ENCODE peak calls at places on chromosome X, in ten cellular contexts. L is HCT116, N is small intestine, O is HFF-Myc, K is K562, V is GM12864, E is body of pancreas, M is AG10803, S is spleen, J is PC-3. Y is an unnamed sample.

GRCh38 chrX:77924320-77924859 is 13.9 kb downstream of the ATP7A start:
- DNase-seq in E (no peak), V (no peak), O (no peak), J (no peak), L (no peak), S (no peak), K (no peak), N (no peak), M (no peak), Y (no peak)

GRCh38 chrX:57918750-57919436 is 8.6 kb upstream of the ZXDA start:
- DNase-seq in N (peak; percentile 45), L (peak; percentile 26), O (no peak), J (peak; percentile 71), S (no peak), E (peak; percentile 70), M (peak; percentile 52), V (no peak), K (no peak), Y (peak; percentile 2)

GRCh38 chrX:155886409-155886808 is 5.3 kb downstream of the VAMP7 start:
- DNase-seq in J (no peak), K (no peak), O (no peak), E (no peak), S (no peak), N (no peak), M (no peak), L (no peak), V (no peak), Y (no peak)

GRCh38 chrX:2135421-2135820 is 365.4 kb downstream of the DHRSX start:
- DNase-seq in M (no peak), E (no peak), J (no peak), V (no peak), K (no peak), N (no peak), S (no peak), O (no peak), L (no peak), Y (no peak)

GRCh38 chrX:119573840-119574393 is 446 bp upstream of the UBE2A start:
- DNase-seq in V (no peak), E (peak; percentile 49), O (no peak), S (no peak), M (peak; percentile 38), N (peak; percentile 27), J (peak; percentile 51), L (peak; percentile 15), K (peak; percentile 37), Y (peak; percentile 54)

GRCh38 chrX:106901781-106902219 is 1.3 kb downstream of the RIPPLY1 start:
- DNase-seq in N (peak; percentile 45), K (no peak), J (no peak), S (no peak), M (no peak), L (no peak), E (no peak), O (no peak), V (no peak), Y (no peak)

GRCh38 chrX:39201305-39201990 is 400.2 kb downstream of the MID1IP1 start:
- DNase-seq in M (no peak), N (peak; percentile 11), S (no peak), J (no peak), E (no peak), K (peak; percentile 14), O (no peak), V (no peak), L (no peak), Y (peak; percentile 74)

GRCh38 chrX:138946941-138947340 is 235.4 kb upstream of the FGF13 start:
- DNase-seq in L (no peak), O (no peak), E (no peak), M (no peak), J (peak; percentile 24), S (no peak), K (no peak), V (no peak), N (no peak), Y (no peak)

GRCh38 chrX:153371256-153371655 is 29.9 kb downstream of the PNMA6E start:
- DNase-seq in J (no peak), O (no peak), L (no peak), E (no peak), M (no peak), S (no peak), N (no peak), K (no peak), V (no peak), Y (no peak)

GRCh38 chrX:151175283-151176062 is 911 bp upstream of the GPR50 start:
- DNase-seq in V (no peak), S (no peak), N (no peak), J (no peak), M (no peak), K (peak; percentile 0), L (no peak), E (no peak), O (no peak), Y (no peak)

GRCh38 chrX:151174581-151175282 is 1.7 kb upstream of the GPR50 start:
- DNase-seq in N (no peak), V (no peak), K (peak; percentile 14), M (no peak), S (no peak), J (no peak), L (no peak), E (no peak), O (no peak), Y (peak; percentile 67)

GRCh38 chrX:151176351-151176750 is at the start of gene GPR50:
- DNase-seq in S (no peak), V (no peak), E (no peak), O (no peak), L (no peak), M (no peak), N (no peak), J (no peak), K (no peak), Y (peak; percentile 40)

GRCh38 chrX:151178746-151179145 is 2.4 kb downstream of the GPR50 start:
- DNase-seq in S (no peak), O (no peak), N (no peak), M (no peak), J (no peak), V (no peak), E (no peak), L (no peak), K (no peak), Y (no peak)

DNA sequence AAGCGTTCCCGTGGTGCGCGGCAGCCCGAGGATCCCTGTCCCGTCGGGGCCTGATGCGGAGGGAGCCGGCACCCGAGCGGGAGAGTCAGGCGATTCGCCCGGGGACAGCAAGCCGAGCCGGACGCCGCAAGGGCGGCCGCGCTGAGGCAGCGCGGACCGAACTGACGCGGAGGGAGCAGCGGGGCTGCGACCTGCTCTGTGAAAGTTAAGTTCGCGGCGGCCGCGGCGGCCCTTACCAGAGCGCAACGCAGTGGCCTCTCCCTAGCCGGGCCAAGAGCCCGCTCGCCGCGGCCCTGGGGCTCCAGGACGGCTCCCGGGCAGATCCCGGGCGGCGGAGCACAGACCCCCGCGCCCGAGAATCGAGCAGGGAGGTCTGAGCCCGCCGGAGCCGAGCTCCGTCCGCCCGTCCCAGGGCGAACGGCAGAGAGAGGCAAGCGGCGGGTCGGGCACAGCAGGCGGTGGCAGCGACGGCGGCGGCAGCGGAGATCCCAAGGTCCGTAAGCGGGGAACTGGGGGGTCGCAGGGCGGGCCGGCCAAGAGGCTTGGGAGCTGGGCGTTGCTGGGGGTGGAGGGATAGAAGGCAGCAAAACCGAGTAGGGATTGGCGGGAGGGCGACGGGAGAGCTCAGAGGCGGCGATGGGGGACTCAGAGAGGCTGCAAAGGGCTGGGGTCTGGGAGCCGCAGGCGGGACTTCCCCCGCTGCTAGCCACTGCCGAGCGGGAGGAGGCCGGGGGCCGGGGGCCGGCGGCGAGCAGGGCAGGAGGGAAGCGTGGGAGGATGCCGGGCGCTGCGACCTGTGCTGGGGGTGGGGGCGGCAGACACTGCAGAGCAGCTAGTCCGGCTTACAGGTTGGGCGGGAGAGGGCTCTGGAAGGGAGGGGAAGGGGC is 1.0 kb downstream of the GPR50 start:
- DNase-seq in V (no peak), O (no peak), K (no peak), E (no peak), L (no peak), S (no peak), J (no peak), N (no peak), M (no peak), Y (peak; percentile 62)
- H3K4me3 ChIP-seq in V (no peak overlapping the region), O (no peak overlapping the region), K (no peak overlapping the region), E (no peak overlapping the region), L (no peak overlapping the region), S (no peak overlapping the region), J (no peak overlapping the region), N (no peak overlapping the region), M (no peak overlapping the region), Y (no peak overlapping the region)

DNA sequence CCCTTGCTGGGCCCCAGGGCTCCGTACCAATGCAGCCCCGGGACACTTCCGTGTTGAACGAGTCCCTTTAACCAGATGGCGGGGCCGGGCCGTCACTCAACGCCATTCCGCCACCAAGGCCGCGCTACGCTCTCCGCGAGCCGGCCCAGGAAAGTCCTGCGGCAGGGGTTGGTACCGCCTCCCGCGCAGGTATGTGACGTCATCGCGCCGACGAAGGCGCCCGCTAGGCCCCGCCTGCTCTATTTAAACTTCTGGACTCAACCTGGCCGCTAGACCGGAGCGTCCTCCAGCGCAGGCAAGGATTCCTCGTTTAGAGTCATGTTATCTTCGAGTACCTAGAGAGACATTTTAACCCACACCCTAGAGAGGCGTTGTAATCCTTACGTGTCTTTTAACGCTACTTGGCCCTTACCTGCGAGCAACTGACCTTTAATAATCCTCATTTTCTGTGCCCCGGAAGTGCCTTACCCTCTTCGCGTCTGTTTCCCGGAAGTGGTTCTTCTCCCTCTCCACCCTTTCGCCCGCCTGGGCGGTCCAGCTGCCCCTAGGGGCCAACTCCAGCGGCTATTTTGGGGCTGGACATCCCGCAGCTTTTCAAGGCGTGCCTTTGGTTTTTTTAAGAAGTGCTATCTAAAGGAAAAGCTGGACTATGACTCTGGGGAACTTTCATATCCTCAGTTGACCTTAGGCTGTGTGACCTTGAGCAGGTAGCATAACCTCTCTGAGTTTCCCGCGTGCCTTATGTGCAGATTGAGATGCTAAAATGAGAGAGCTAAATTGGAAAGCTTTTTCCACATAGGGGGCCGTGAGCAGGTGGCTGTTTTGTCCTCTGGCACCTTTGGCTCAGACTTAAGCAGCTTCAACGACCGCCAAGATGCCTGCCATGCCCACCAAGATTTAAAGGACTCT is at the start of gene PNPLA4:
- DNase-seq in E (peak; percentile 85), N (peak; percentile 82), O (peak; percentile 2), K (peak; percentile 85), M (peak; percentile 58), V (peak; percentile 68), L (peak; percentile 72), S (peak; percentile 97), J (peak; percentile 87), Y (peak; percentile 89)
- H3K4me3 ChIP-seq in E (peak within 1 kb of the TSS; percentile 20), N (peak within 1 kb of the TSS; percentile 28), O (peak within 1 kb of the TSS; percentile 45), K (peak within 1 kb of the TSS; percentile 63), M (peak within 1 kb of the TSS; percentile 59), V (peak within 1 kb of the TSS; percentile 68), L (peak within 1 kb of the TSS; percentile 68), S (peak within 1 kb of the TSS; percentile 45), J (peak within 1 kb of the TSS; percentile 74), Y (peak within 1 kb of the TSS; percentile 65)

DNA sequence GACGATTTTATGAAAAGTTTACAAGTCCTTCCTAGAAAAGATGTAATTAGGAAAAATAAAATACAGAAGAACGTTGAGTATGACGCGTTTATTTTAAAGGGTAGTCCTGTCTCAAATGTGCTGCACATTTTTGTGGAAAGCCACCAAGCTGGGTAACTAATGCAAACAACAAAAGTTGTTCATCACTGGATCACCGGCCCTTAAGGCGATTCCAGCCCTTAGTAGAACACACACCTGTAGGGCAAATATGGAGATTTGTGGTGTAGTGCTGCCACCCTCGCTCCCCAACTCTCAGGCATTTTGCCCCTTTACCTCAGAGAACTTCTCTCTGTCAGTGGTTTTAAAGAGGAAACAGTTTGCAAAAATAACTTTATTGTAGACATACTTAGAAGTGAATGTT is 1.9 kb downstream of the TBL1X start:
- DNase-seq in M (no peak), J (peak; percentile 68), L (no peak), V (no peak), S (no peak), O (no peak), E (no peak), N (no peak), K (no peak), Y (no peak)
- H3K4me3 ChIP-seq in M (peak overlapping the region; percentile 64), J (peak overlapping the region; percentile 86), L (peak overlapping the region; percentile 63), V (peak overlapping the region; percentile 69), S (peak overlapping the region; percentile 64), O (peak overlapping the region; percentile 64), E (no peak overlapping the region), N (no peak overlapping the region), K (peak overlapping the region; percentile 68), Y (peak overlapping the region; percentile 46)

GRCh38 chrX:134183665-134184064 is 53.3 kb upstream of the CCDC160 start:
- DNase-seq in K (no peak), O (no peak), N (no peak), M (no peak), S (no peak), L (no peak), V (no peak), E (no peak), J (no peak), Y (no peak)
- H3K4me3 ChIP-seq in K (no peak overlapping the region), O (no peak overlapping the region), N (no peak overlapping the region), M (no peak overlapping the region), S (no peak overlapping the region), L (no peak overlapping the region), V (no peak overlapping the region), E (no peak overlapping the region), J (no peak overlapping the region), Y (no peak overlapping the region)